ENCODE peak calls at places on chromosomes 5 and 9, in seven cellular contexts. S is T-helper 2 cell; V is neural crest cell; F is NAMALWA; G is stimulated activated CD8-positive, alpha-beta memory T cell treated with anti-CD3 and anti-CD28 coated beads, Interleukin-15, amount 100 ng/mL, for 4 hours; N is HAP-1; A is CD8-positive, alpha-beta T cell. K is an unnamed sample.
A peak's percentile ranks its signal among the peaks of the same experiment; 100 is the strongest.

GRCh38 chr5:8580298-8580697 is 711.4 kb downstream of the MTRR start:
- DNase-seq in S (no peak), G (no peak), F (no peak), N (no peak), V (no peak), A (no peak), K (no peak)

GRCh38 chr9:74942801-74943200 is 9.9 kb downstream of the C9orf40 start:
- DNase-seq in G (peak; percentile 7), N (no peak), V (no peak), A (no peak), S (peak; percentile 75), F (no peak), K (no peak)

GRCh38 chr5:125551246-125551645 is 804.8 kb upstream of the ZNF608 start:
- DNase-seq in A (no peak), F (no peak), G (no peak), S (no peak), N (no peak), V (no peak), K (no peak)

GRCh38 chr5:97229196-97229595 is 46.1 kb upstream of the RIOK2 start:
- DNase-seq in S (no peak), N (no peak), G (no peak), F (no peak), A (no peak), V (no peak), K (no peak)

GRCh38 chr5:58184910-58185309 is 275.0 kb downstream of the PLK2 start:
- DNase-seq in F (no peak), G (no peak), N (no peak), A (no peak), S (no peak), V (no peak), K (no peak)

GRCh38 chr5:140966293-140967225 is at the start of gene PCDHAC2:
- DNase-seq in F (no peak), A (no peak), G (no peak), S (no peak), V (peak; percentile 55), N (peak; percentile 53), K (peak; percentile 44)

GRCh38 chr5:133421806-133422205 is 190.5 kb downstream of the FSTL4 start:
- DNase-seq in G (no peak), V (no peak), F (no peak), S (no peak), A (no peak), N (no peak), K (no peak)

GRCh38 chr5:668299-668995 is 24.7 kb downstream of the TPPP start:
- DNase-seq in V (no peak), S (no peak), A (no peak), G (no peak), F (no peak), N (no peak), K (no peak)

GRCh38 chr9:126205260-126205659 is 121.4 kb upstream of the MVB12B start:
- DNase-seq in S (no peak), N (no peak), A (no peak), G (no peak), F (peak; percentile 12), V (no peak), K (peak; percentile 18)

GRCh38 chr5:138148811-138149210 is 9.6 kb upstream of the NME5 start:
- DNase-seq in N (no peak), V (no peak), F (no peak), G (no peak), A (no peak), S (no peak), K (no peak)

GRCh38 chr5:35781181-35781580 is 75.5 kb upstream of the IL7R start:
- DNase-seq in A (no peak), G (no peak), S (no peak), V (no peak), F (no peak), N (no peak), K (no peak)

GRCh38 chr5:56440871-56441740 is 208.0 kb upstream of the ANKRD55 start:
- DNase-seq in G (no peak), N (peak; percentile 15), A (no peak), S (no peak), F (no peak), V (no peak), K (no peak)

GRCh38 chr9:136538599-136539426 is 7.0 kb downstream of the NOTCH1 start:
- DNase-seq in N (no peak), S (peak; percentile 83), G (no peak), V (no peak), F (no peak), A (peak; percentile 73), K (no peak)

GRCh38 chr5:150622157-150622556 is 18.3 kb upstream of the SYNPO start:
- DNase-seq in F (no peak), A (no peak), V (no peak), G (no peak), S (no peak), N (no peak), K (no peak)

GRCh38 chr5:135375040-135375439 is 24.0 kb downstream of the MACROH2A1 start:
- DNase-seq in G (no peak), N (no peak), V (no peak), A (no peak), F (no peak), S (no peak), K (no peak)

GRCh38 chr5:100668511-100668910 is 133.3 kb downstream of the FAM174A start:
- DNase-seq in V (no peak), F (no peak), A (no peak), N (no peak), S (no peak), G (no peak), K (no peak)

GRCh38 chr5:514673-515072 is 9.6 kb downstream of the SLC9A3 start:
- DNase-seq in S (no peak), N (no peak), V (no peak), A (no peak), F (no peak), G (no peak), K (no peak)

GRCh38 chr5:56410696-56411095 is 177.6 kb upstream of the ANKRD55 start:
- DNase-seq in A (no peak), G (no peak), F (no peak), V (no peak), N (no peak), S (no peak), K (no peak)

K was measured in SK-N-DZ.